ENCODE peak calls at places on chromosome 3, in seven cellular contexts. I, W, O, K, J, B and H are unnamed samples.

GRCh38 chr3:192130534-192131132 is 596.7 kb downstream of the FGF12 start:
- DNase-seq in I (peak; percentile 75), W (peak; percentile 2), O (peak; percentile 60), K (peak; percentile 37), J (peak; percentile 47), B (peak; percentile 14), H (peak; percentile 23)

GRCh38 chr3:151155409-151156128 is 47.4 kb downstream of the GPR171 start:
- DNase-seq in I (peak; percentile 56), W (no peak), O (no peak), K (no peak), J (no peak), B (no peak), H (no peak)

GRCh38 chr3:142278451-142278850 is 53.1 kb upstream of the GK5 start:
- DNase-seq in I (no peak), W (peak; percentile 53), O (no peak), K (no peak), J (peak; percentile 36), B (no peak), H (no peak)

GRCh38 chr3:72694398-72694797 is 153.8 kb downstream of the SHQ1 start:
- DNase-seq in I (no peak), W (peak; percentile 6), O (no peak), K (no peak), J (peak; percentile 24), B (no peak), H (no peak)

GRCh38 chr3:124131158-124132115 is 139.5 kb upstream of the ROPN1 start:
- DNase-seq in I (no peak), W (no peak), O (no peak), K (no peak), J (no peak), B (peak; percentile 63), H (no peak)

GRCh38 chr3:126664591-126665214 is 9.8 kb upstream of the TXNRD3 start:
- DNase-seq in I (peak; percentile 48), W (peak; percentile 15), O (no peak), K (no peak), J (no peak), B (no peak), H (peak; percentile 70)

GRCh38 chr3:188697127-188697526 is 474.6 kb upstream of the TPRG1 start:
- DNase-seq in I (peak; percentile 18), W (no peak), O (no peak), K (no peak), J (no peak), B (no peak), H (no peak)

GRCh38 chr3:196968233-196969000 is at the start of gene PIGZ:
- DNase-seq in I (peak; percentile 53), W (no peak), O (no peak), K (no peak), J (no peak), B (no peak), H (peak; percentile 87)

GRCh38 chr3:31014317-31015040 is 120.0 kb upstream of the GADL1 start:
- DNase-seq in I (no peak), W (peak; percentile 19), O (no peak), K (no peak), J (no peak), B (no peak), H (no peak)

GRCh38 chr3:174247671-174248070 is 611.5 kb upstream of the NAALADL2 start:
- DNase-seq in I (no peak), W (no peak), O (no peak), K (no peak), J (no peak), B (no peak), H (no peak)

GRCh38 chr3:190526787-190527767 is 13.2 kb downstream of the IL1RAP start:
- DNase-seq in I (no peak), W (no peak), O (no peak), K (no peak), J (peak; percentile 30), B (peak; percentile 18), H (no peak)

GRCh38 chr3:31391150-31391549 is 141.6 kb upstream of the STT3B start:
- DNase-seq in I (peak; percentile 30), W (no peak), O (no peak), K (no peak), J (no peak), B (no peak), H (peak; percentile 4)

GRCh38 chr3:27357665-27358258 is 11.4 kb downstream of the NEK10 start:
- DNase-seq in I (peak; percentile 82), W (peak; percentile 56), O (peak; percentile 59), K (peak; percentile 64), J (peak; percentile 70), B (no peak), H (peak; percentile 32)

DNA sequence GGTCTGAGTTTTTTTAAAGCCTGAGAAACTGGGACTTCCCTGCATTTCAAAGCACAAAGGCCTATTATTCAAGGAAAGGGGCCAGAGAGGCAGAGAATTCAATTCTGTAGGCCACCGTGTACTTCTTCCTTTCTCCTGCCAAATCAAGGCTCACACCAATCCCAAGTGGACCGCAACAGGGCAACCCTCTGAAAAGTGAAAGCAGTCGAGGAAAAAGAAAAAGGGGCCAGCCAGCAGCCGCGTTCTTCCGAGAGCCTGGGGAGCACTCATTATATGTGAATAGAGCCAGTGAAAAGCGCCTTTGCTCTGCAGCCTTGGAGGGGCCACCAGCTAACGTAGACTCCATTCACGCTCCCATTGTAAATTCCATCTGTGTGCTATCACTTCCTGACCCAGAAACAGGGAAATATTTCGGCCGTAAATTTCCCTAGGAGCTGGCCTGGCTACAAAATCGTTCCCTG is 45.9 kb upstream of the THUMPD3 start:
- DNase-seq in I (peak; percentile 60), W (peak; percentile 56), O (no peak), K (no peak), J (peak; percentile 34), B (no peak), H (peak; percentile 44)
- H3K4me3 ChIP-seq in I (peak overlapping the region; percentile 17), W (peak overlapping the region; percentile 15), O (no peak overlapping the region), K (peak overlapping the region; percentile 26), J (peak overlapping the region; percentile 16), B (no peak overlapping the region), H (no peak overlapping the region)

GRCh38 chr3:184262927-184263179 is 1.5 kb upstream of the CAMK2N2 start:
- DNase-seq in I (no peak), W (no peak), O (no peak), K (no peak), J (no peak), B (no peak), H (no peak)
- H3K27me3 ChIP-seq in I (peaks cover 68% of the 10 kb centered on the region), W (peaks cover 39% of the 10 kb centered on the region), O (no peaks in the 10 kb centered on the region), K (no peaks in the 10 kb centered on the region), J (peaks cover 32% of the 10 kb centered on the region), B (peaks cover 51% of the 10 kb centered on the region), H (peaks cover 50% of the 10 kb centered on the region)

GRCh38 chr3:177358085-177358967 is 161.0 kb upstream of the TBL1XR1 start:
- DNase-seq in I (peak; percentile 60), W (peak; percentile 56), O (peak; percentile 89), K (peak; percentile 87), J (peak; percentile 75), B (peak; percentile 88), H (peak; percentile 51)

GRCh38 chr3:177356113-177356512 is 158.8 kb upstream of the TBL1XR1 start:
- DNase-seq in I (no peak), W (no peak), O (no peak), K (no peak), J (no peak), B (no peak), H (no peak)

GRCh38 chr3:177358968-177359600 is 161.8 kb upstream of the TBL1XR1 start:
- DNase-seq in I (peak; percentile 80), W (no peak), O (peak; percentile 44), K (peak; percentile 67), J (no peak), B (peak; percentile 44), H (peak; percentile 75)

GRCh38 chr3:177359601-177360357 is 162.5 kb upstream of the TBL1XR1 start:
- DNase-seq in I (peak; percentile 99), W (peak; percentile 99), O (peak; percentile 98), K (peak; percentile 96), J (peak; percentile 99), B (peak; percentile 94), H (peak; percentile 94)

GRCh38 chr3:177357352-177358084 is 160.2 kb upstream of the TBL1XR1 start:
- DNase-seq in I (peak; percentile 47), W (peak; percentile 89), O (peak; percentile 97), K (peak; percentile 51), J (peak; percentile 79), B (peak; percentile 42), H (no peak)
- H3K4me3 ChIP-seq in I (no peak overlapping the region), W (no peak overlapping the region), O (peak overlapping the region; percentile 50), K (no peak overlapping the region), J (no peak overlapping the region), B (peak overlapping the region; percentile 36), H (no peak overlapping the region)

DNA sequence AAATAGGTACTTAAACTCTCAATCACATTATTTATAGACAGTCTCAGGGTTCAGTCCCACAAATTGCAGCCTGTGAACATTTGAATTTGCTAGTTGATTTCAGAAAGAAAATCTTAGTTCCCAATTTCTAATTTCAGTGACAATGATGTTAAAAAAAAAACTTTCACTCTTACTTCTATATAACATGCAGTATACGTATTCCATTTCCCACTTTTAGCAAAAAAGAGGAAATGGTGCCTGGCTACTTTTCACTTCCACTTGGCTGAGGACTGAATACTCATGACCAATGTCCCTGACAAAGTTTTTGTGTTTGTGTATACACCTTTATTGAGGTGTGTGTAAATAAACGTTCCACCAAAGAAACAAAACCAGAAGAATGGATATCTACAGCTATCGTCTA is 32.1 kb upstream of the XCR1 start:
- DNase-seq in I (no peak), W (no peak), O (no peak), K (no peak), J (no peak), B (no peak), H (no peak)
- H3K27me3 ChIP-seq in I (no peaks in the 10 kb centered on the region), W (peaks cover 34% of the 10 kb centered on the region), O (peaks cover 22% of the 10 kb centered on the region), K (no peaks in the 10 kb centered on the region), J (peaks cover 15% of the 10 kb centered on the region), B (no peaks in the 10 kb centered on the region), H (no peaks in the 10 kb centered on the region)

DNA sequence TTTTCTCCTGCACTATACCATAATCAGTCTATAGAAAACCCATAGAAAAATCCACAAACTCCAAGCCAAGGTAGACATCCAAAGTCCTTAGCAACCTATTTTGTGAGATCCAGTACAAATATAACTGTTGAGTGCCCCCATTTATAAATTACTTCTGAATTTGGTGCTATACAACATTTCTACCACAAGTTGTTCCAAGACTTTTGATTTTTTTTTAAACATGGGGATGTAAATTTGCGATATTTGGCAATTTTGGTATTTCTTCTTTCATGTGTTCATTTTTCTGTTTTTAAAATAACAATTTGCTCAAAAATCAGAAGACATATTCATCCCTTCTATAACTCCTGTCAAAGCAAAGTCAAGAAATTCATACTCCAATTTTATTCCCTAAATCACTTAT is 763.8 kb downstream of the ROBO1 start:
- DNase-seq in I (no peak), W (no peak), O (no peak), K (no peak), J (no peak), B (no peak), H (no peak)
- H3K4me3 ChIP-seq in I (no peak overlapping the region), W (no peak overlapping the region), O (no peak overlapping the region), K (no peak overlapping the region), J (no peak overlapping the region), B (no peak overlapping the region), H (no peak overlapping the region)

DNA sequence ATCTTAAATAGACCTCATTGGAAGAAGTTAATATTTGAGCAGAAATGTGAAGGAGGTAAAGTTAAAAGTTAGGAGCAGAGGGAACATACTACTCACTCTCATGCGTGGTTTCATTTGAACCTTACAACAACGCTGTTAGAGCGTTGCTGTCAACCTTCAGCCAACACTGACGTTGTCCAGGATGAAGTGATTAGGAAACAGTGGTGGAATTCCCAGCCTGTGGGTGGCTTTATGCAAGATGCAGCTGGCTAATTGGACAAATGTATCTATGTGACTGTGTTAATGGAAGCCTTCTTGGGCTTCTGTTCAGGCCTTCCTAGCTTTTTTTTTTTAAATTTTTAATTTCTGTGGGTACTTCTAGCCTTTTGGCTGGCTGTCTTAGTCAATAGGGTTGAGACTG is 40.5 kb downstream of the PTPRG start:
- DNase-seq in I (no peak), W (peak; percentile 21), O (no peak), K (no peak), J (peak; percentile 69), B (peak; percentile 56), H (no peak)
- H3K27me3 ChIP-seq in I (no peaks in the 10 kb centered on the region), W (no peaks in the 10 kb centered on the region), O (no peaks in the 10 kb centered on the region), K (no peaks in the 10 kb centered on the region), J (no peaks in the 10 kb centered on the region), B (no peaks in the 10 kb centered on the region), H (no peaks in the 10 kb centered on the region)